ENCODE peak calls at places on chromosomes 11 and 22, in nine cellular contexts. Y is T-helper 1 cell; H is psoas muscle; G is CD8-positive, alpha-beta T cell; J is H9; K is A549; U is stimulated activated CD4-positive, alpha-beta T cell treated with anti-CD3 and anti-CD28 coated beads, Interleukin-4, amount 100 ng/mL, for 1 hour; T is GM12865; S is ACHN. Z is an unnamed sample.
A peak's percentile ranks its signal among the peaks of the same experiment; 100 is the strongest.

GRCh38 chr22:46361861-46362220 is 26.3 kb downstream of the TRMU start:
- DNase-seq in Y (no peak), H (no peak), G (no peak), J (no peak), K (no peak), U (no peak), T (no peak), S (no peak), Z (no peak)

GRCh38 chr11:115961168-115962003 is 457.2 kb upstream of the CADM1 start:
- DNase-seq in Y (no peak), H (no peak), G (no peak), J (no peak), K (no peak), U (no peak), T (no peak), S (no peak), Z (no peak)

GRCh38 chr11:45021001-45021400 is 70.3 kb upstream of the TP53I11 start:
- DNase-seq in Y (no peak), H (no peak), G (no peak), J (no peak), K (no peak), U (no peak), T (no peak), S (no peak), Z (no peak)

GRCh38 chr22:48627203-48627602 is 1200.5 kb downstream of the BRD1 start:
- DNase-seq in Y (no peak), H (no peak), G (no peak), J (no peak), K (no peak), U (no peak), T (no peak), S (no peak), Z (no peak)

GRCh38 chr22:23527971-23528740 is 51.9 kb downstream of the IGLL1 start:
- DNase-seq in Y (no peak), H (peak; percentile 44), G (no peak), J (no peak), K (no peak), U (no peak), T (no peak), S (no peak), Z (no peak)

GRCh38 chr22:29011868-29012428 is 49.7 kb downstream of the C22orf31 start:
- DNase-seq in Y (no peak), H (no peak), G (no peak), J (no peak), K (no peak), U (no peak), T (no peak), S (no peak), Z (no peak)

GRCh38 chr22:38290347-38290746 is 17.5 kb upstream of the TMEM184B start:
- DNase-seq in Y (no peak), H (no peak), G (no peak), J (no peak), K (no peak), U (no peak), T (no peak), S (no peak), Z (no peak)

GRCh38 chr11:77473001-77473800 is 693 bp downstream of the PAK1 start:
- DNase-seq in Y (peak; percentile 57), H (peak; percentile 72), G (peak; percentile 31), J (peak; percentile 70), K (peak; percentile 15), U (peak; percentile 58), T (peak; percentile 71), S (peak; percentile 47), Z (peak; percentile 42)

GRCh38 chr11:63847363-63847762 is 8.5 kb downstream of the MARK2 start:
- DNase-seq in Y (no peak), H (no peak), G (no peak), J (peak; percentile 69), K (no peak), U (no peak), T (no peak), S (no peak), Z (no peak)

GRCh38 chr22:19360862-19361261 is 69.3 kb upstream of the CLTCL1 start:
- DNase-seq in Y (no peak), H (no peak), G (no peak), J (no peak), K (no peak), U (no peak), T (no peak), S (no peak), Z (no peak)

GRCh38 chr11:69297926-69298777 is 4.2 kb downstream of the MYEOV start:
- DNase-seq in Y (peak; percentile 31), H (peak; percentile 87), G (no peak), J (no peak), K (peak; percentile 94), U (no peak), T (peak; percentile 95), S (peak; percentile 97), Z (peak; percentile 32)

GRCh38 chr11:35260342-35260985 is 121.5 kb downstream of the CD44 start:
- DNase-seq in Y (no peak), H (no peak), G (no peak), J (no peak), K (peak; percentile 69), U (no peak), T (no peak), S (no peak), Z (no peak)

GRCh38 chr11:33376331-33377099 is 119.3 kb downstream of the HIPK3 start:
- DNase-seq in Y (no peak), H (no peak), G (no peak), J (peak; percentile 59), K (no peak), U (no peak), T (peak; percentile 25), S (no peak), Z (no peak)

GRCh38 chr11:101127699-101128570 is 1.7 kb downstream of the PGR start:
- DNase-seq in Y (no peak), H (peak; percentile 59), G (no peak), J (peak; percentile 64), K (no peak), U (no peak), T (no peak), S (no peak), Z (no peak)

GRCh38 chr11:129148487-129148886 is 43.6 kb downstream of the ARHGAP32 start:
- DNase-seq in Y (no peak), H (no peak), G (no peak), J (no peak), K (peak; percentile 64), U (no peak), T (no peak), S (no peak), Z (no peak)

GRCh38 chr22:36052505-36052941 is 23.9 kb upstream of the RBFOX2 start:
- DNase-seq in Y (no peak), H (no peak), G (no peak), J (no peak), K (peak; percentile 44), U (no peak), T (peak; percentile 18), S (peak; percentile 2), Z (no peak)

GRCh38 chr11:92216789-92217188 is 7.8 kb upstream of the FAT3 start:
- DNase-seq in Y (no peak), H (no peak), G (no peak), J (no peak), K (no peak), U (no peak), T (no peak), S (no peak), Z (no peak)

GRCh38 chr11:126459691-126460404 is 104.4 kb downstream of the ST3GAL4 start:
- DNase-seq in Y (no peak), H (no peak), G (no peak), J (no peak), K (no peak), U (no peak), T (no peak), S (no peak), Z (no peak)

GRCh38 chr11:108654994-108655631 is 9.8 kb upstream of the DDX10 start:
- DNase-seq in Y (no peak), H (no peak), G (no peak), J (no peak), K (peak; percentile 54), U (peak; percentile 14), T (peak; percentile 52), S (peak; percentile 69), Z (no peak)

GRCh38 chr11:19938051-19938856 is 222.0 kb downstream of the DBX1 start:
- DNase-seq in Y (no peak), H (no peak), G (no peak), J (peak; percentile 59), K (peak; percentile 63), U (peak; percentile 12), T (peak; percentile 55), S (peak; percentile 56), Z (no peak)

GRCh38 chr11:18253778-18254338 is 5.4 kb upstream of the SAA2 start:
- DNase-seq in Y (no peak), H (no peak), G (no peak), J (no peak), K (no peak), U (no peak), T (no peak), S (no peak), Z (no peak)